ENCODE peak calls at places on chromosomes 7 and 10, in five cellular contexts. One of them, this sample, is unnamed.

GRCh38 chr7:18829101-18829486 is 288.3 kb downstream of the TWIST1 start:
- DNase-seq in substantia nigra: no peak
- DNase-seq in A172: no peak
- DNase-seq in left cardiac atrium: no peak
- DNase-seq in DMS79: no peak
- DNase-seq in this sample: no peak

GRCh38 chr10:18501198-18501597 is 150.2 kb downstream of the NSUN6 start:
- DNase-seq in substantia nigra: no peak
- DNase-seq in A172: peak
- DNase-seq in left cardiac atrium: no peak
- DNase-seq in DMS79: no peak
- DNase-seq in this sample: no peak

GRCh38 chr10:132624847-132625839 is 87.6 kb downstream of the INPP5A start:
- DNase-seq in substantia nigra: peak
- DNase-seq in A172: no peak
- DNase-seq in left cardiac atrium: no peak
- DNase-seq in DMS79: no peak
- DNase-seq in this sample: no peak

GRCh38 chr10:6250745-6251144 is 48.0 kb downstream of the PFKFB3 start:
- DNase-seq in substantia nigra: no peak
- DNase-seq in A172: no peak
- DNase-seq in left cardiac atrium: no peak
- DNase-seq in DMS79: no peak
- DNase-seq in this sample: no peak

GRCh38 chr10:28734940-28735759 is 57.8 kb downstream of the BAMBI start:
- DNase-seq in substantia nigra: no peak
- DNase-seq in A172: peak
- DNase-seq in left cardiac atrium: peak
- DNase-seq in DMS79: no peak
- DNase-seq in this sample: no peak

GRCh38 chr10:49272251-49273081 is 26.5 kb upstream of the C10orf71 start:
- DNase-seq in substantia nigra: no peak
- DNase-seq in A172: no peak
- DNase-seq in left cardiac atrium: peak
- DNase-seq in DMS79: no peak
- DNase-seq in this sample: no peak

GRCh38 chr7:71824356-71824755 is 587.8 kb downstream of the CALN1 start:
- DNase-seq in substantia nigra: no peak
- DNase-seq in A172: peak
- DNase-seq in left cardiac atrium: no peak
- DNase-seq in DMS79: no peak
- DNase-seq in this sample: no peak

GRCh38 chr10:35433851-35434426 is 97.6 kb downstream of the CCNY start:
- DNase-seq in substantia nigra: no peak
- DNase-seq in A172: peak
- DNase-seq in left cardiac atrium: no peak
- DNase-seq in DMS79: no peak
- DNase-seq in this sample: no peak

GRCh38 chr10:119497243-119497642 is 45.3 kb downstream of the RGS10 start:
- DNase-seq in substantia nigra: no peak
- DNase-seq in A172: no peak
- DNase-seq in left cardiac atrium: no peak
- DNase-seq in DMS79: no peak
- DNase-seq in this sample: no peak

GRCh38 chr7:64320547-64321495 is 7.1 kb downstream of the ZNF736 start:
- DNase-seq in substantia nigra: no peak
- DNase-seq in A172: no peak
- DNase-seq in left cardiac atrium: no peak
- DNase-seq in DMS79: no peak
- DNase-seq in this sample: no peak

GRCh38 chr10:112356686-112357085 is 17.2 kb upstream of the ACSL5 start:
- DNase-seq in substantia nigra: no peak
- DNase-seq in A172: no peak
- DNase-seq in left cardiac atrium: no peak
- DNase-seq in DMS79: no peak
- DNase-seq in this sample: no peak

GRCh38 chr10:46233101-46233500 is 53.7 kb upstream of the ANTXRL start:
- DNase-seq in substantia nigra: no peak
- DNase-seq in A172: no peak
- DNase-seq in left cardiac atrium: no peak
- DNase-seq in DMS79: no peak
- DNase-seq in this sample: no peak

GRCh38 chr10:133129151-133129853 is 30.7 kb upstream of the KNDC1 start:
- DNase-seq in substantia nigra: no peak
- DNase-seq in A172: no peak
- DNase-seq in left cardiac atrium: no peak
- DNase-seq in DMS79: no peak
- DNase-seq in this sample: peak

GRCh38 chr7:38179719-38180333 is 1.8 kb downstream of the STARD3NL start:
- DNase-seq in substantia nigra: no peak
- DNase-seq in A172: no peak
- DNase-seq in left cardiac atrium: no peak
- DNase-seq in DMS79: no peak
- DNase-seq in this sample: no peak

GRCh38 chr7:7982904-7983303 is 14.3 kb downstream of the GLCCI1 start:
- DNase-seq in substantia nigra: no peak
- DNase-seq in A172: no peak
- DNase-seq in left cardiac atrium: no peak
- DNase-seq in DMS79: no peak
- DNase-seq in this sample: no peak

GRCh38 chr7:32163911-32164310 is 93.7 kb upstream of the PDE1C start:
- DNase-seq in substantia nigra: no peak
- DNase-seq in A172: no peak
- DNase-seq in left cardiac atrium: no peak
- DNase-seq in DMS79: no peak
- DNase-seq in this sample: no peak

GRCh38 chr7:77684030-77684429 is 12.2 kb upstream of the RSBN1L start:
- DNase-seq in substantia nigra: no peak
- DNase-seq in A172: no peak
- DNase-seq in left cardiac atrium: peak
- DNase-seq in DMS79: no peak
- DNase-seq in this sample: no peak

GRCh38 chr7:18361756-18362155 is 133.8 kb upstream of the HDAC9 start:
- DNase-seq in substantia nigra: no peak
- DNase-seq in A172: peak
- DNase-seq in left cardiac atrium: no peak
- DNase-seq in DMS79: peak
- DNase-seq in this sample: no peak